ENCODE peak calls at places on chromosomes 13 and 19, in eight cellular contexts. D is mucosa of descending colon, A is glutamatergic neuron, J is progenitor cell of endocrine pancreas, R is Peyer's patch, X is heart left ventricle, E is upper lobe of left lung, S is AG09319. V is an unnamed sample.

GRCh38 chr13:42211704-42212103 is 60.2 kb upstream of the AKAP11 start:
- DNase-seq in D (no peak), A (no peak), J (no peak), R (no peak), X (no peak), E (no peak), S (no peak), V (no peak)

GRCh38 chr19:34213283-34213682 is 41.0 kb downstream of the LSM14A start:
- DNase-seq in D (no peak), A (no peak), J (no peak), R (no peak), X (no peak), E (no peak), S (no peak), V (no peak)

GRCh38 chr19:41316306-41316920 is 6.4 kb downstream of the CCDC97 start:
- DNase-seq in D (peak; percentile 40), A (no peak), J (no peak), R (no peak), X (no peak), E (peak; percentile 78), S (no peak), V (no peak)

GRCh38 chr13:60331249-60332012 is 65.6 kb upstream of the TDRD3 start:
- DNase-seq in D (no peak), A (no peak), J (no peak), R (no peak), X (no peak), E (no peak), S (no peak), V (no peak)

GRCh38 chr13:45219123-45219891 is 18.5 kb upstream of the KCTD4 start:
- DNase-seq in D (no peak), A (no peak), J (no peak), R (no peak), X (no peak), E (no peak), S (no peak), V (no peak)

GRCh38 chr13:31476266-31476665 is 263.1 kb upstream of the RXFP2 start:
- DNase-seq in D (no peak), A (no peak), J (no peak), R (no peak), X (no peak), E (no peak), S (peak; percentile 15), V (no peak)

GRCh38 chr13:24747248-24748151 is 16.5 kb upstream of the RNF17 start:
- DNase-seq in D (no peak), A (peak; percentile 65), J (peak; percentile 27), R (no peak), X (no peak), E (peak; percentile 86), S (no peak), V (no peak)

GRCh38 chr13:111630411-111630810 is 310.0 kb downstream of the TEX29 start:
- DNase-seq in D (no peak), A (no peak), J (no peak), R (no peak), X (no peak), E (no peak), S (no peak), V (no peak)

GRCh38 chr13:51584731-51585191 is 499 bp downstream of the WDFY2 start:
- DNase-seq in D (peak; percentile 80), A (peak; percentile 69), J (peak; percentile 53), R (peak; percentile 81), X (no peak), E (peak; percentile 92), S (no peak), V (peak; percentile 31)

GRCh38 chr19:13073263-13073662 is 29.4 kb downstream of the LYL1 start:
- DNase-seq in D (no peak), A (no peak), J (no peak), R (no peak), X (no peak), E (no peak), S (no peak), V (no peak)

GRCh38 chr19:8552810-8553209 is 24.4 kb downstream of the MYO1F start:
- DNase-seq in D (no peak), A (no peak), J (no peak), R (no peak), X (no peak), E (no peak), S (no peak), V (no peak)

GRCh38 chr13:52713894-52714293 is 25.7 kb downstream of the CNMD start:
- DNase-seq in D (no peak), A (no peak), J (no peak), R (no peak), X (peak; percentile 30), E (no peak), S (no peak), V (no peak)

GRCh38 chr19:38669532-38669931 is 22.1 kb downstream of the ACTN4 start:
- DNase-seq in D (no peak), A (no peak), J (no peak), R (no peak), X (no peak), E (no peak), S (no peak), V (no peak)

DNA sequence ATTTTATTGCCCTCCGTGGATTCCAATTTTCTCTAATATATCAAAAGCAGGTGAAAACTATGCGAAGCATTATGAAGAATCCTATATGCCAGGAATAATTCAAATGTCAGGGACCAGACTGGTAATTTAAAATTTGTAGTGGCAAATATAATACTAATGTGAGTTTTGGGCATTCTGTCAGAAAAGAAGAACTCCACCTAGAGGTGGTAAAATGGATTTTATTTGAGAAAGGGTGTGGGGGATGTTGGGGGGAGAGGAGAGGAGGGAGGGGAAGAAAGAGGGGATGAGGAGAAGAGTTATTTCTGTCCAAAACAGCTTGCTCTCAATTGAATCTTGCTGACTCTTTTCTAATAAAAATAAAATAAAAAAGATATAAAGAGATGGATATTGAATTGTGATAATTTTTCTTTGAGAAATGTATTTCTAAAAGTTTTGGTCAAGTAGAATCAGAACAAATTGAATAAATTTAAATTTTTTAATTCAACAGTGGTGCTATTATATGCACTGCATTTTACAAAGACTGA is 929.3 kb upstream of the SLITRK5 start:
- DNase-seq in D (no peak), A (no peak), J (no peak), R (no peak), X (no peak), E (no peak), S (no peak), V (no peak)
- TF ChIP-seq CTCF in D (no peak), A (peak; percentile 22), J (peak; percentile 27), R (no peak), X (no peak), E (no peak), S (no peak), V (no peak)

GRCh38 chr13:101262306-101262705 is 154.0 kb downstream of the NALCN start:
- DNase-seq in D (no peak), A (no peak), J (no peak), R (no peak), X (no peak), E (no peak), S (no peak), V (no peak)
- TF ChIP-seq CTCF in D (no peak), A (no peak), J (no peak), R (no peak), X (no peak), E (no peak), S (no peak), V (no peak)

GRCh38 chr19:49534632-49535385 is 7.0 kb downstream of the RCN3 start:
- DNase-seq in D (no peak), A (no peak), J (no peak), R (no peak), X (no peak), E (no peak), S (no peak), V (no peak)

GRCh38 chr19:49536921-49537462 is 9.2 kb downstream of the RCN3 start:
- DNase-seq in D (no peak), A (no peak), J (no peak), R (no peak), X (no peak), E (no peak), S (no peak), V (no peak)

GRCh38 chr19:49530708-49531107 is 2.9 kb downstream of the RCN3 start:
- DNase-seq in D (no peak), A (no peak), J (no peak), R (no peak), X (no peak), E (no peak), S (no peak), V (no peak)

GRCh38 chr19:49538643-49539042 is 10.8 kb downstream of the RCN3 start:
- DNase-seq in D (no peak), A (no peak), J (no peak), R (no peak), X (no peak), E (no peak), S (no peak), V (no peak)

DNA sequence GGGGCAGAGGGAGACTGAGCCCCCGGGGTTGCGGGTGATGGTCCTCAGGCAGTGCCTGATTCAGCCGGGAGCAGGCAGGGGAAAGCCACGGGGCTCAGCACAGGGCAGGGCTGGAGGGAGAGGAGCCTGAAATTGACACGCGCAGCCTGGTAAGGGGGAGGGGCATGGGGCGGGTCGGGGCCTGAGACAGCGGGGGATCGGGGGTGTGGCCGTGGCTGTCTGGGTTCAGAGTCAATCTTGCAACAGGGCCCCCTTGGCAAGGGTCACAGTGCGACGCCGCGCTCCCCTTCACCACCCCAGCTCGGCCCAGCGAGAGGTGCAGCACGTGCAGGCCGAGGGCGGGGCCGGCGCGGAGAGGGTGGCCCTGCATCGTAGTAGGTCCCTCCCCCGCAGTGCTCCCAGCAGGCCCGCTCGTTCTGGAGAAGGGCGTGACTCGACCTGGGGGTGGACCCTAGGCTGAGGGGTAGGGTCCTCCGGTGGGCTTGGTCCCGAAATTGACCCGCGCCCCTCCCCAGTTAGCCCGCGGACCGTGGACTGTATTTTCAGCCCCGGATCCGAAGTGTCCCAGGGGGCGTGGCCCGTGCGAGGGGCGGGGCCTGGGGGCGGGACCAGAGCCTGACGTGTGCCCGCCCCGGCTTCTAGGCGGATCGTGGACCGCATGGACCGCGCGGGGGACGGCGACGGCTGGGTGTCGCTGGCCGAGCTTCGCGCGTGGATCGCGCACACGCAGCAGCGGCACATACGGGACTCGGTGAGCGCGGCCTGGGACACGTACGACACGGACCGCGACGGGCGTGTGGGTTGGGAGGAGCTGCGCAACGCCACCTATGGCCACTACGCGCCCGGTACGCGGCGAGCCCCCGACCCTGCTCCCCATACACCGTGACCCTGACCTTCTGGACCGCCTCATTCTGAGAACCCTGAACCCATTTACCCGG is 6.0 kb downstream of the RCN3 start:
- DNase-seq in D (peak; percentile 79), A (peak; percentile 87), J (peak; percentile 46), R (peak; percentile 88), X (peak; percentile 77), E (peak; percentile 97), S (no peak), V (peak; percentile 68)
- TF ChIP-seq CTCF in D (no peak), A (peak; percentile 63), J (peak; percentile 48), R (peak; percentile 54), X (peak; percentile 30), E (peak; percentile 37), S (no peak), V (no peak)

GRCh38 chr13:37636701-37637100 is 38.1 kb upstream of the POSTN start:
- DNase-seq in D (no peak), A (no peak), J (no peak), R (no peak), X (no peak), E (no peak), S (no peak), V (no peak)

GRCh38 chr13:37645181-37645580 is 46.6 kb upstream of the POSTN start:
- DNase-seq in D (no peak), A (no peak), J (no peak), R (no peak), X (no peak), E (no peak), S (no peak), V (no peak)

GRCh38 chr13:37642201-37642600 is 43.6 kb upstream of the POSTN start:
- DNase-seq in D (no peak), A (no peak), J (no peak), R (no peak), X (no peak), E (no peak), S (no peak), V (no peak)

GRCh38 chr13:37640499-37640898 is 41.9 kb upstream of the POSTN start:
- DNase-seq in D (no peak), A (no peak), J (no peak), R (no peak), X (no peak), E (no peak), S (peak; percentile 46), V (no peak)
- TF ChIP-seq CTCF in D (no peak), A (peak; percentile 51), J (peak; percentile 75), R (no peak), X (peak; percentile 29), E (no peak), S (peak; percentile 73), V (no peak)